ENCODE peak calls at places on chromosome 1, in seven cellular contexts. M, G, J, P, A, Z and H are unnamed samples.

GRCh38 chr1:155706101-155706619 is 17.3 kb downstream of the DAP3 start:
- DNase-seq in A (no peak), M (no peak), J (no peak), G (no peak), Z (no peak), P (no peak), H (no peak)

GRCh38 chr1:211742889-211743529 is 67.6 kb upstream of the NEK2 start:
- DNase-seq in J (no peak), Z (no peak), A (no peak), P (no peak), M (no peak), G (no peak), H (no peak)

GRCh38 chr1:25031601-25031965 is 101.5 kb upstream of the RUNX3 start:
- DNase-seq in G (no peak), M (no peak), A (no peak), J (no peak), Z (no peak), P (no peak), H (no peak)

GRCh38 chr1:214449371-214449770 is 102.0 kb downstream of the PTPN14 start:
- DNase-seq in P (no peak), G (no peak), Z (no peak), M (no peak), A (no peak), J (no peak), H (no peak)

GRCh38 chr1:39485046-39485803 is 6.2 kb upstream of the BMP8A start:
- DNase-seq in P (peak; percentile 48), J (no peak), A (no peak), G (no peak), M (no peak), Z (no peak), H (peak; percentile 83)

GRCh38 chr1:21622466-21623315 is 46.5 kb downstream of the RAP1GAP start:
- DNase-seq in M (no peak), G (peak; percentile 71), Z (no peak), J (peak; percentile 81), P (peak; percentile 93), A (peak; percentile 90), H (peak; percentile 72)

GRCh38 chr1:228090613-228091081 is 8.1 kb downstream of the ARF1 start:
- DNase-seq in M (peak; percentile 60), A (no peak), Z (no peak), P (no peak), J (peak; percentile 25), G (peak; percentile 16), H (no peak)

GRCh38 chr1:225464851-225465792 is 37.3 kb upstream of the LBR start:
- DNase-seq in J (no peak), Z (no peak), P (no peak), G (no peak), M (peak; percentile 79), A (no peak), H (no peak)

GRCh38 chr1:107963601-107964396 is 1.2 kb downstream of the VAV3 start:
- DNase-seq in P (peak; percentile 75), J (peak; percentile 39), A (no peak), Z (no peak), G (peak; percentile 34), M (peak; percentile 59), H (no peak)

GRCh38 chr1:119647228-119647733 is 785 bp downstream of the ZNF697 start:
- DNase-seq in J (no peak), M (peak; percentile 74), P (peak; percentile 38), G (no peak), Z (no peak), A (no peak), H (peak; percentile 52)

GRCh38 chr1:224430511-224431113 is 4.0 kb downstream of the WDR26 start:
- DNase-seq in P (no peak), M (no peak), G (no peak), A (peak; percentile 44), J (no peak), Z (no peak), H (no peak)

GRCh38 chr1:165162671-165163241 is 193.8 kb downstream of the LMX1A start:
- DNase-seq in Z (no peak), A (no peak), J (no peak), G (no peak), P (peak; percentile 57), M (no peak), H (no peak)

GRCh38 chr1:27403065-27403726 is 10.8 kb downstream of the GPR3 start:
- DNase-seq in P (peak; percentile 75), J (no peak), Z (peak; percentile 58), M (peak; percentile 91), G (peak; percentile 55), A (no peak), H (peak; percentile 60)

GRCh38 chr1:197024460-197024859 is 42.6 kb downstream of the F13B start:
- DNase-seq in A (no peak), J (no peak), P (no peak), M (no peak), G (no peak), Z (no peak), H (no peak)

GRCh38 chr1:156659994-156660751 is 17.0 kb downstream of the NES start:
- DNase-seq in M (peak; percentile 98), G (peak; percentile 94), Z (peak; percentile 90), A (peak; percentile 99), J (peak; percentile 92), P (peak; percentile 98), H (peak; percentile 98)

GRCh38 chr1:109397451-109398342 is at the start of gene SORT1:
- DNase-seq in M (peak; percentile 95), Z (peak; percentile 71), P (peak; percentile 95), A (peak; percentile 95), G (peak; percentile 85), J (peak; percentile 85), H (peak; percentile 48)

GRCh38 chr1:153563991-153564390 is 1.7 kb downstream of the S100A2 start:
- DNase-seq in A (no peak), J (no peak), P (no peak), G (no peak), M (peak; percentile 56), Z (no peak), H (no peak)

GRCh38 chr1:222931018-222931417 is 116.2 kb downstream of the DISP1 start:
- DNase-seq in G (no peak), M (no peak), J (no peak), Z (no peak), A (no peak), P (no peak), H (no peak)

DNA sequence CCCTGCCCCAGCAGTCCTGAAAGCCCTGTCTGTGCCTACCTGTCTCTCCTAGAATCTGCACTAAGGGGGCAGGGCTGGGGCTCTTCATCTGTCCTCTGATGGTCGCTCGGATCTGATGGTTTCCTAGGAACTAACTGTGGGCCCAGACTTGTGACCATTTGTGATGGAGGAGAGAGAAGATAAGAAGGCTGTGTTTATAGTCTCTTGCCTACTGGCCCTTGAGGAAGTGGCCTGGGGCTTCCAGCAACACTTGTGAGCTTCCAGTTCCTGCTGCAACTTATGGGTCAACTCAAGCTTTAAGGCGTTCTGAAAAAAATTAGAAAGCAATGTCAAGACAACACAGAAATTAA is 53.2 kb upstream of the SYNC start:
- DNase-seq in G (no peak), J (no peak), A (no peak), M (no peak), Z (no peak), P (no peak), H (no peak)
- H3K4me1 ChIP-seq in G (peaks cover 67% of the 10 kb centered on the region), J (peaks cover 97% of the 10 kb centered on the region), A (peaks cover 66% of the 10 kb centered on the region), M (peaks cover 37% of the 10 kb centered on the region), Z (peaks cover 11% of the 10 kb centered on the region), P (peaks cover 37% of the 10 kb centered on the region), H (peaks cover 11% of the 10 kb centered on the region)

DNA sequence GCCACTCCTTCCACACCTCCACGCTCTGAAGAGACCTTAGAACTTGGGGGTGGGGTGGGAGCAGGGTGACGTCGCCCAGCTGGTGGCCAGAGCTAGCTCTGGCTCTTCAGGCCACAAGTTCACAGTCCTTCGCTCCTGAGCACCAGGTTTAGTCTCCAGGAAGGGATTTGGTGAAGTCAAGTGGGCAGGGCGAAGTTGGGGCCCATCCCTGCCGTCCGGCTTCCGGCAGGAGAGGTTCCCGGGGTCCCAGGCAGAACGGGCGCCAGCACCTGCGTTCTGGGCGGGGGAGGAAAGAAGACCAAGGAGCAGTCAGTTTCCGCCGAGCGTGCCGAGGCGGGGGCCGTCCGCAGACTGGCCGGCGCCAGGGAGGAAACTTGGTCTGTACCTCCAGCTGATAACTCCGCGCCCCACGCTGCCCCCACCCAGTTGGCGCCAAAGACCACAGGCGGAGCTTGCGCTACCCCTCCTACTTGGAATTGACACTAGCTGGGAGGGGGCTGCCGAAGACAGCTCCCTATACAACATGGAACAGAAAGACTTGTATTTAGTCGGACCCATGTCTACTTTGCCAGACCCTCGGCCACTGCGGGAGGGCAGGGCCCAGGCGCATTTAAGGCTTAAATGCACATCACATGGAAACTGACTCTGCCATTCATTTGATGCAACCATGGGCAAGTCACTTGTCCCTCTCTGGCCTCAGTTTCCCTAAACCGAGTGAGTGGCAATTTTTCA is 995 bp downstream of the ID3 start:
- DNase-seq in J (peak; percentile 73), A (peak; percentile 85), Z (peak; percentile 30), G (peak; percentile 83), M (peak; percentile 72), P (peak; percentile 91), H (peak; percentile 64)
- TF ChIP-seq EP300 in J (no peak), A (peak; percentile 95), Z (peak; percentile 23), G (no peak), M (no peak), P (no peak), H (no peak)

DNA sequence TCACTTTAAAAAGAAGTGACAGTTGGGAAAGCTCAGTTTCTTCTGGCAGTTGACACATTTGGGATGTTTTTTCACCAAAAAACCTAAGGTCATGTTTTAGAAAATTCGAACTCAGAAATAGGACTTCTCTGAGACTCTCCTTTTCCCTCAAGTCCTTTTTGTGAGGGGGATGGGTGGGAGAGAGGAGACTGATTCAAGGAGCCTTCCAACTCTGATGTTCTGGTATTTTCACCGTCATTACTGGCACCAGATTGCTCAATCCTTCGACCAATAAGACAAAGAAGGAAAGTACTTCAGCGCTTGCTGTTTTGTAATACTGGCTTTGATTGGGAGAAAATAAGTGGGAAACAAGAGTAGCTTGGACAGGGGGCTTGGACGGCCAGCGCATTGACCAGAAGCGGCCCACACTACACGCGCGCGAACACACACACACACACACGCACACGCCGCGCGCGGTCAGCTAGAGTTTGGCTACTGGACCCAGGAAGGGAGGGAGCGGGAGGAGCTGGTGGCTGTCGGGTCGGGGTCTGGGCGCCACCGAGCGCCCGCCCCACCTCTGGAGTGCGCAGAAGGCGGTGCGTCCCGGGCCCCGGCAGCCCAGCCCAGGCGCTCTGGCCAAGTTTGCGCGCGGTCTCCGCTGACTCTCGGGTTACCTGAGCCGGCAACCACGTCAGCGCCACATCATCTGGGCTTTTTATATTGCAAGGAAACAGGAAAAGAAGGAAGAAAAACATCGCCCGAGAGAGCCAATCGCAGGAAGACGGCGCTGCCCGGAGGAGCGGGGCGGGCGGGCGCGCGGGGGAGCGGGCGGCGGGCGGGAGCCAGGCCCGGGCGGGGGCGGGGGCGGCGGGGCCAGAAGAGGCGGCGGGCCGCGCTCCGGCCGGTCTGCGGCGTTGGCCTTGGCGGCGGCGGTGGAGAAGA is at the start of gene KCNK1:
- DNase-seq in P (peak; percentile 92), Z (no peak), G (peak; percentile 85), J (peak; percentile 86), A (peak; percentile 80), M (peak; percentile 67), H (peak; percentile 84)
- H3K27me3 ChIP-seq in P (no peaks in the 10 kb centered on the region), Z (no peaks in the 10 kb centered on the region), G (peaks cover 18% of the 10 kb centered on the region), J (no peaks in the 10 kb centered on the region), A (no peaks in the 10 kb centered on the region), M (peaks cover 8% of the 10 kb centered on the region), H (no peaks in the 10 kb centered on the region)

DNA sequence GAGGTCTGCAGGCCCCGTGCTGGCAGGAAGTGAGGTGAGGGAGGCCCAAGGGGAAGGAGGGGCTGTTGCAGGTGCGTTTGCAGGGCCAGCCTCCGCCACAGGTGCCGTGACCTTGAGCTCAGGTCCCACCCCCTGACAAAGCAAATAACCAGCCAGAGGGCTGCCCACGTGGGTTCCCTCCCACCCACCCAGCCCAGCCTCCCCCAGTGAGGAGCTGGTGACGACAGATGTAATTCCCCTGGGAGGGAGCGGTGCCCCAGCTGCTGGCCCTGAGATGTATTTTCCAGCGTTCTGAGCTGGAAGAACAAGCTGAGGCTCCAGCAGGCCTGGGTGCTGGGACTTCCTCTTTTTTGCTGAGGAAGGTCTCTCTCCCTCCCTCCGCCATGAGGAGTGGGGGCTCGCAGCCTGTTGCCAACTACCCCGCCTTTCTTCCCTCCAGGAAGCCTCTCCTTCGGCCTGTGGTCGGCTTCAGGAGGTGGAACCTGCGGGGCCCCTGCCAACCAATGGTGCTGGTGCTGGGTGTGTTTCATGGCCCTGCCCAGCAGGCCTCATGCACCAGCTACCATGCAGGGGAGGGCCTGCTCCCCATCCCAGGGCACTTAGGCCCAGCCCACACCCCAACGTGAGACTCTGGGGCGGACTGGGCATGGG is 153.2 kb downstream of the PRDM16 start:
- DNase-seq in A (no peak), P (peak; percentile 72), Z (no peak), M (no peak), G (peak; percentile 58), J (peak; percentile 88), H (peak; percentile 27)
- H3K4me1 ChIP-seq in A (no peaks in the 10 kb centered on the region), P (peaks cover 6% of the 10 kb centered on the region), Z (peaks cover 45% of the 10 kb centered on the region), M (peaks cover 35% of the 10 kb centered on the region), G (peaks cover 15% of the 10 kb centered on the region), J (peaks cover 62% of the 10 kb centered on the region), H (peaks cover 18% of the 10 kb centered on the region)